ENCODE peak calls at places on chromosomes 12 and 14, in nine cellular contexts. T is fibroblast of lung, Z is AG04449, G is WTC11, B is neural crest cell, H is endothelial cell, Q is RWPE1, U is left lung, S is neural progenitor cell. A is an unnamed sample.

GRCh38 chr14:31402764-31403163 is 17.6 kb downstream of the HEATR5A start:
- DNase-seq in T (no peak), Z (no peak), G (no peak), B (no peak), H (no peak), Q (no peak), U (no peak), S (no peak), A (no peak)

GRCh38 chr12:24996102-24996797 is 47.3 kb upstream of the BCAT1 start:
- DNase-seq in T (peak; percentile 8), Z (no peak), G (no peak), B (no peak), H (no peak), Q (no peak), U (no peak), S (no peak), A (no peak)

GRCh38 chr12:102642199-102642598 is 161.8 kb upstream of the IGF1 start:
- DNase-seq in T (no peak), Z (no peak), G (no peak), B (no peak), H (no peak), Q (no peak), U (no peak), S (no peak), A (peak; percentile 14)

GRCh38 chr14:105999361-106000028 is 473.1 kb downstream of the TMEM121 start:
- DNase-seq in T (no peak), Z (no peak), G (peak; percentile 16), B (peak; percentile 1), H (no peak), Q (no peak), U (peak; percentile 61), S (peak; percentile 10), A (no peak)

GRCh38 chr12:27034607-27035293 is 12.4 kb downstream of the MED21 start:
- DNase-seq in T (no peak), Z (no peak), G (no peak), B (no peak), H (no peak), Q (no peak), U (no peak), S (no peak), A (no peak)

GRCh38 chr12:79055926-79056674 is 191.5 kb downstream of the SYT1 start:
- DNase-seq in T (peak; percentile 63), Z (no peak), G (no peak), B (no peak), H (no peak), Q (peak; percentile 2), U (no peak), S (no peak), A (peak; percentile 66)

GRCh38 chr14:102033241-102033640 is 53.6 kb downstream of the HSP90AA1 start:
- DNase-seq in T (no peak), Z (no peak), G (no peak), B (no peak), H (no peak), Q (no peak), U (no peak), S (no peak), A (no peak)

GRCh38 chr14:69101331-69101826 is 51.5 kb downstream of the DCAF5 start:
- DNase-seq in T (peak; percentile 89), Z (peak; percentile 42), G (no peak), B (no peak), H (no peak), Q (peak; percentile 36), U (no peak), S (peak; percentile 44), A (peak; percentile 88)

GRCh38 chr14:68405959-68406358 is 386.9 kb downstream of the ZFP36L1 start:
- DNase-seq in T (peak; percentile 18), Z (no peak), G (no peak), B (no peak), H (no peak), Q (no peak), U (no peak), S (no peak), A (peak; percentile 28)

GRCh38 chr12:51012570-51013236 is 13.5 kb downstream of the SLC11A2 start:
- DNase-seq in T (no peak), Z (no peak), G (no peak), B (no peak), H (no peak), Q (no peak), U (no peak), S (no peak), A (no peak)

GRCh38 chr12:22283006-22283506 is 51.5 kb downstream of the ST8SIA1 start:
- DNase-seq in T (peak; percentile 91), Z (peak; percentile 65), G (no peak), B (no peak), H (no peak), Q (no peak), U (no peak), S (no peak), A (peak; percentile 63)

GRCh38 chr14:33686218-33686617 is 264.7 kb downstream of the EGLN3 start:
- DNase-seq in T (peak; percentile 64), Z (peak; percentile 59), G (no peak), B (no peak), H (no peak), Q (peak; percentile 85), U (no peak), S (no peak), A (peak; percentile 88)

GRCh38 chr12:57148469-57149308 is 1.3 kb upstream of the LRP1-AS start:
- DNase-seq in T (peak; percentile 89), Z (no peak), G (no peak), B (no peak), H (no peak), Q (no peak), U (peak; percentile 79), S (no peak), A (peak; percentile 54)

GRCh38 chr14:69056389-69056788 is 77.3 kb upstream of the ACTN1 start:
- DNase-seq in T (peak; percentile 53), Z (no peak), G (peak; percentile 49), B (no peak), H (no peak), Q (peak; percentile 55), U (no peak), S (no peak), A (peak; percentile 51)

GRCh38 chr12:9606736-9607372 is 862 bp downstream of the KLRB1 start:
- DNase-seq in T (no peak), Z (no peak), G (no peak), B (no peak), H (no peak), Q (no peak), U (no peak), S (no peak), A (no peak)

GRCh38 chr12:9607816-9608215 is at the start of gene KLRB1:
- DNase-seq in T (no peak), Z (no peak), G (no peak), B (no peak), H (no peak), Q (no peak), U (no peak), S (no peak), A (no peak)

GRCh38 chr12:9604288-9604687 is 3.4 kb downstream of the KLRB1 start:
- DNase-seq in T (no peak), Z (no peak), G (no peak), B (no peak), H (no peak), Q (no peak), U (no peak), S (no peak), A (no peak)

GRCh38 chr12:9606247-9606646 is 1.5 kb downstream of the KLRB1 start:
- DNase-seq in T (no peak), Z (no peak), G (no peak), B (no peak), H (no peak), Q (no peak), U (no peak), S (no peak), A (no peak)

DNA sequence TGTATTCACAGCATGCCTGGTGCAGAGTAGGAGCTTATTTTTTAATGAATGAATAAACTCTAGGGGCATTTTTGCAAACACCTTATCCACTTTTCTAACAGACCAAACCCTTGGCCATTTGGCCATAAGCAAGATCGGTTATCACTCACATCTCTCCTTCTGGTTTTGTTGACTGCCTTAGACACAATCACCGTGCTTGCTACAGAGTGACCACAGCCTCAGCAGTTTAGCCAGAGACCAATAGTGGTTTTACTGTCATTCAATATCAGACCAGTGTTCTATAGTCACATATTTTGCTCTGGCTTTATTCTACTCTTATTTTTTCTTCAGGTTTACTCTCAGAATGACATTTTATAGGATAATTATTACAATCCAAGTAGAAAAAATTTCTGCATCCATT is 2.2 kb downstream of the KLRB1 start:
- DNase-seq in T (no peak), Z (no peak), G (no peak), B (no peak), H (no peak), Q (no peak), U (no peak), S (no peak), A (no peak)
- TF ChIP-seq CTCF in T (no peak), Z (no peak), G (no peak), B (no peak), H (no peak), Q (no peak), U (no peak), S (no peak), A (no peak)

DNA sequence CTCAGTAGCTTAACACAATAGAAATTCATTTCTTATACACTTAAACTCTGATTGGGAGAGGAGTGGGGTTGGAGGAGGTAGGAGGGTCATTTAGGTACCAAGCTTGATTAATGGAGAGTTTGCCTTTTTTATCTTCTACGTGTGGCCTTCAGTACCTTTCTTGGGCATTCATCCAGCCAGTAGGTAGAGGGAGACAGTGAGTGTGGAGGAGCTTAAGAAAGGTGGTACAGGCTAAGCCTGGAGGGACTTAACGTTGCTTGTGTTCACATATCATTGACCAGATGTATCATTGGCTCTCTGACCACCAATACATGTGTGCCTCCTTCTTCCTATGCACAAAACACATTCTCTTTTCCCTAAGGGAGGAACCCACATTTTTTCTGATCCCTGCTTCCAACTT is 232.9 kb upstream of the CRY1 start:
- DNase-seq in T (no peak), Z (no peak), G (no peak), B (no peak), H (no peak), Q (no peak), U (no peak), S (no peak), A (no peak)
- TF ChIP-seq CTCF in T (no peak), Z (no peak), G (no peak), B (no peak), H (no peak), Q (no peak), U (no peak), S (peak; percentile 7), A (no peak)

DNA sequence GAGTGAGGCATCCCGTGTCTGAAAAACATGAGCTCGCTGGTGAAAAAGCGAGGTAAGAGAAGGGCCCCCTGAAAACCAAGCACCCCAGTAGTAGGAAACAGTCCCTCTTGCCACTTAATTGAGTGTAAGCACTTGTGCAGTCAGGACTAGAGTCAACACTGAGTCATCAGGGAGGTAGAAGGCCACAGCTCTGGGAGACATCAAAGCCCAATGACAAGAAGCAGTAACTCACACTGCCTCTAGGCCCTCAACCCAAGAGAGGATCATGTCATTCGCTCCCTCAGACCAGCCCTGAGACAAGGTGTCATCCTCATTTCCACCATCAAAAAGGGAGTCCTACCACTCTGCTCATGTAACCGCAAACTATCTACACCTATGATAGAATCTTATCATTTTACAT is 17.8 kb downstream of the POMT2 start:
- DNase-seq in T (peak; percentile 28), Z (no peak), G (no peak), B (no peak), H (no peak), Q (peak; percentile 52), U (no peak), S (no peak), A (peak; percentile 74)
- TF ChIP-seq CTCF in T (no peak), Z (no peak), G (no peak), B (no peak), H (no peak), Q (no peak), U (no peak), S (no peak), A (peak; percentile 47)

GRCh38 chr12:122064034-122064777 is 14.3 kb upstream of the MLXIP start:
- DNase-seq in T (peak; percentile 97), Z (peak; percentile 81), G (peak; percentile 94), B (peak; percentile 59), H (peak; percentile 69), Q (peak; percentile 77), U (peak; percentile 88), S (peak; percentile 87), A (peak; percentile 66)
- TF ChIP-seq CTCF in T (peak; percentile 38), Z (peak; percentile 52), G (no peak), B (peak; percentile 49), H (no peak), Q (no peak), U (peak; percentile 19), S (peak; percentile 52), A (peak; percentile 58)